ENCODE peak calls at places on chromosomes 13 and 19, in eight cellular contexts. W is globus pallidus; D is stimulated activated CD4-positive, alpha-beta T cell treated with anti-CD3 and anti-CD28 coated beads, Interleukin-4, amount 100 ng/mL, for 24 hours; J is left ventricle myocardium superior; C is mesothelial cell of epicardium; X is cardiac fibroblast; S is mammary epithelial cell; T is left cardiac atrium. A is an unnamed sample.

GRCh38 chr19:5131866-5132561 is 163.1 kb downstream of the KDM4B start:
- DNase-seq in W (no peak), D (no peak), J (no peak), C (peak), X (no peak), S (peak), T (no peak), A (no peak)

GRCh38 chr19:18494267-18494607 is 27.6 kb downstream of the ELL start:
- DNase-seq in W (no peak), D (no peak), J (no peak), C (no peak), X (peak), S (no peak), T (no peak), A (no peak)

GRCh38 chr19:44202470-44202869 is 9.9 kb upstream of the ZNF227 start:
- DNase-seq in W (no peak), D (no peak), J (no peak), C (no peak), X (peak), S (peak), T (no peak), A (no peak)

GRCh38 chr13:23657056-23657455 is 86.8 kb downstream of the TNFRSF19 start:
- DNase-seq in W (no peak), D (no peak), J (no peak), C (no peak), X (no peak), S (no peak), T (no peak), A (no peak)

GRCh38 chr19:17766543-17767131 is 15.4 kb downstream of the FCHO1 start:
- DNase-seq in W (peak), D (no peak), J (peak), C (peak), X (peak), S (peak), T (peak), A (no peak)

GRCh38 chr19:35644987-35645679 is 3.0 kb upstream of the COX6B1 start:
- DNase-seq in W (peak), D (peak), J (peak), C (peak), X (peak), S (peak), T (peak), A (peak)

GRCh38 chr19:35061583-35062373 is 20.3 kb downstream of the HPN start:
- DNase-seq in W (no peak), D (no peak), J (no peak), C (no peak), X (no peak), S (no peak), T (no peak), A (no peak)

GRCh38 chr13:102141625-102142472 is 260.0 kb downstream of the FGF14 start:
- DNase-seq in W (no peak), D (no peak), J (no peak), C (no peak), X (peak), S (no peak), T (no peak), A (peak)

GRCh38 chr19:3369337-3370213 is 3.2 kb downstream of the NFIC start:
- DNase-seq in W (peak), D (no peak), J (peak), C (no peak), X (no peak), S (peak), T (peak), A (peak)

GRCh38 chr19:51250786-51251452 is at the start of gene SIGLECL1:
- DNase-seq in W (no peak), D (no peak), J (no peak), C (no peak), X (no peak), S (no peak), T (no peak), A (no peak)

GRCh38 chr13:46129955-46130354 is 25.1 kb upstream of the CPB2 start:
- DNase-seq in W (no peak), D (no peak), J (no peak), C (no peak), X (no peak), S (no peak), T (no peak), A (no peak)

GRCh38 chr19:45474941-45475516 is 7.2 kb downstream of the FOSB start:
- DNase-seq in W (no peak), D (no peak), J (no peak), C (no peak), X (peak), S (no peak), T (no peak), A (no peak)

GRCh38 chr13:32903720-32904119 is 112.5 kb upstream of the KL start:
- DNase-seq in W (no peak), D (no peak), J (no peak), C (no peak), X (no peak), S (no peak), T (peak), A (no peak)

GRCh38 chr19:14496849-14497346 is 971 bp upstream of the GIPC1 start:
- DNase-seq in W (peak), D (no peak), J (no peak), C (no peak), X (no peak), S (no peak), T (no peak), A (no peak)

GRCh38 chr13:90321281-90321931 is 1026.1 kb upstream of the MIR17HG start:
- DNase-seq in W (no peak), D (no peak), J (no peak), C (no peak), X (no peak), S (peak), T (no peak), A (no peak)

A was measured in GM20000.